ENCODE peak calls at places on chromosomes 6 and 20, in five cellular contexts. I, X, Q, F and Y are unnamed samples.

GRCh38 chr6:111773501-111774345 is 99.5 kb downstream of the FYN start:
- DNase-seq in X (no peak), F (no peak), Q (no peak), I (no peak), Y (no peak)

GRCh38 chr6:169424821-169425240 is 171.2 kb upstream of the THBS2 start:
- DNase-seq in F (no peak), X (no peak), I (no peak), Q (no peak), Y (no peak)

GRCh38 chr6:54206510-54206909 is 95.3 kb downstream of the MLIP start:
- DNase-seq in F (no peak), I (no peak), Q (no peak), X (no peak), Y (no peak)

GRCh38 chr6:156617376-156617775 is 159.8 kb upstream of the ARID1B start:
- DNase-seq in X (no peak), Q (no peak), F (no peak), I (no peak), Y (no peak)

GRCh38 chr6:94289131-94289530 is 869.8 kb upstream of the EPHA7 start:
- DNase-seq in F (no peak), I (no peak), Q (no peak), X (no peak), Y (no peak)

GRCh38 chr20:3889489-3890409 is 562 bp downstream of the PANK2 start:
- DNase-seq in X (no peak), Q (peak), F (peak), I (no peak), Y (peak)

GRCh38 chr20:22520381-22520780 is 64.0 kb downstream of the FOXA2 start:
- DNase-seq in Q (no peak), X (no peak), I (no peak), F (no peak), Y (no peak)

GRCh38 chr20:4794846-4795245 is 73.1 kb downstream of the PRND start:
- DNase-seq in F (no peak), Q (no peak), X (no peak), I (no peak), Y (no peak)

GRCh38 chr6:111918825-111919224 is 45.6 kb upstream of the FYN start:
- DNase-seq in F (no peak), Q (no peak), I (no peak), X (no peak), Y (peak)

GRCh38 chr6:24583463-24584389 is 62.3 kb downstream of the KIAA0319 start:
- DNase-seq in X (peak), F (peak), I (peak), Q (peak), Y (peak)